ENCODE peak calls at places on chromosome 1, in nine cellular contexts. L is GM23248, C is fibroblast of pulmonary artery, U is GM12865, E is spleen, I is psoas muscle, D is adrenal gland, V is fibroblast of mammary gland, P is bronchial epithelial cell. O is an unnamed sample.

GRCh38 chr1:8351693-8352470 is 34.0 kb downstream of the SLC45A1 start:
- DNase-seq in V (no peak), C (no peak), I (peak; percentile 67), P (peak; percentile 78), D (no peak), E (no peak), L (peak; percentile 44), U (no peak), O (peak; percentile 24)

GRCh38 chr1:63674238-63674864 is 81.1 kb downstream of the PGM1 start:
- DNase-seq in L (peak; percentile 93), P (peak; percentile 86), U (peak; percentile 56), C (peak; percentile 91), D (peak; percentile 81), V (peak; percentile 97), I (peak; percentile 74), E (no peak), O (peak; percentile 84)

GRCh38 chr1:43205671-43206070 is 33.5 kb downstream of the CFAP57 start:
- DNase-seq in C (peak; percentile 31), L (peak; percentile 73), D (no peak), I (no peak), U (no peak), V (no peak), P (no peak), E (no peak), O (no peak)

GRCh38 chr1:7418442-7419080 is 352.5 kb upstream of the VAMP3 start:
- DNase-seq in P (no peak), D (peak; percentile 2), E (peak; percentile 44), U (no peak), I (no peak), L (no peak), V (no peak), C (no peak), O (peak; percentile 50)

GRCh38 chr1:56390934-56391731 is 188.2 kb downstream of the PLPP3 start:
- DNase-seq in E (no peak), U (no peak), D (no peak), P (no peak), L (no peak), V (no peak), C (no peak), I (no peak), O (no peak)

GRCh38 chr1:5637171-5637570 is 355.1 kb downstream of the NPHP4 start:
- DNase-seq in L (peak; percentile 9), P (peak; percentile 43), C (no peak), E (no peak), I (no peak), D (peak; percentile 61), V (peak; percentile 3), U (peak; percentile 21), O (no peak)

GRCh38 chr1:5664906-5665875 is 327.0 kb downstream of the NPHP4 start:
- DNase-seq in I (no peak), P (no peak), V (no peak), L (no peak), C (no peak), D (no peak), E (no peak), U (no peak), O (no peak)

GRCh38 chr1:205298191-205298994 is 23.2 kb downstream of the NUAK2 start:
- DNase-seq in P (peak; percentile 97), V (peak; percentile 95), I (no peak), D (no peak), C (peak; percentile 97), U (no peak), E (no peak), L (peak; percentile 98), O (no peak)

GRCh38 chr1:107963601-107964396 is 1.2 kb downstream of the VAV3 start:
- DNase-seq in U (peak; percentile 91), E (peak; percentile 89), D (no peak), I (peak; percentile 48), V (peak; percentile 20), C (peak; percentile 14), L (peak; percentile 57), P (peak; percentile 26), O (no peak)

GRCh38 chr1:69567847-69568434 is at the start of gene LRRC7:
- DNase-seq in P (no peak), E (peak; percentile 72), V (no peak), U (no peak), D (no peak), L (peak; percentile 31), C (no peak), I (peak; percentile 68), O (no peak)

GRCh38 chr1:198575715-198576641 is 35.5 kb upstream of the ATP6V1G3 start:
- DNase-seq in P (peak; percentile 78), E (no peak), V (peak; percentile 22), U (peak; percentile 9), D (no peak), C (no peak), L (peak; percentile 44), I (no peak), O (no peak)

GRCh38 chr1:65264197-65264929 is 45.0 kb upstream of the DNAJC6 start:
- DNase-seq in D (peak; percentile 41), E (no peak), L (peak; percentile 79), I (no peak), U (no peak), C (peak; percentile 62), P (peak; percentile 24), V (peak; percentile 63), O (no peak)

GRCh38 chr1:25572708-25573590 is 29.5 kb downstream of the LDLRAP1 start:
- DNase-seq in D (peak; percentile 82), C (peak; percentile 57), U (peak; percentile 67), P (peak; percentile 44), E (no peak), I (peak; percentile 77), L (peak; percentile 81), V (peak; percentile 50), O (no peak)

GRCh38 chr1:63665410-63665809 is 72.2 kb downstream of the PGM1 start:
- DNase-seq in U (no peak), C (no peak), E (no peak), I (no peak), P (no peak), D (no peak), L (no peak), V (no peak), O (no peak)

GRCh38 chr1:16165548-16165947 is 9.7 kb upstream of the EPHA2 start:
- DNase-seq in E (no peak), P (no peak), V (no peak), I (no peak), D (no peak), U (no peak), L (no peak), C (no peak), O (no peak)

DNA sequence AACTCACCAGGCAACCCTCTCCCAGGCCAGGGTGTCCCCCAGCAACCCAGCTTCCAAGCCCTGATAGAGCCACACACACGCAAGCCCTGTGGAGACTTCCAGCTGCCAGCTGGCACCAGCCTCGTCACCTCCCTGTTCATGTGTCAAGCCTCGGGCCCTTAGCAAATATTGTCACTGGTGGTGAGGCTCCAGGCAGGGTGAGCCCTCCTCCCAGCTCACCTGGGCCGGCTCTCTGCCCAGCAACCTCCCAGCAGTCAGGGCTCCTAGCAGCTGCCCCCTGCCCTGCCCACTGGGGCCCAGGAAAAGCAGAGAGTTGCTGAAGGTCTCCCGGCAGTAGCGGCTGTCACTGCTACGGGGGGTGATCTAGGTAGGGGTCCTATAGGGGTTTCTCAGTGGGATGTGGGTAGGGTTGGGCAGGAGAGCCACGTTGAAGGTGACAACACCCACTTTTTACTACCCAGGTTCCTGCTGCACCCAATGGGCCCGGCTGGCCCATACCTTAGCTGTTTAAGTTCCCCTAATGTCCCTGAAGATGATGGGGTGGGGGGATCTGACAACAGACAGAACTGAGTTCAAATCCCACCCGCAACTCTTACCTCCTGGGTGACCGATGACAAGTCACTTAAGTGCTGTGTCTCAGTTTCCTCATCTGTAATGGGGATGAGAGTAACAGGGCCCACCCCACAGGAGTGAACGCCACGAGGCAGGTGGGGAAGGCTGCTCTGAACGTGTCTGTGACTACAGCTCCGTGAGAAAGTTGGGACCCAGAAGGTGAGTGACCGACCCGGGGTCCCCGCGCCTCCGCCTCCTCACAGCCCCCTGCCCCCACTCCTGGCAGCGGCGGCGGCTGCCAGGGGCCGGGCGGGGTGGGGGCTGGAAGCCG is 678 bp downstream of the TTC39A start:
- DNase-seq in V (no peak), L (no peak), E (no peak), I (no peak), U (no peak), P (no peak), D (no peak), C (no peak), O (no peak)
- H3K4me3 ChIP-seq in V (no peak overlapping the region), L (no peak overlapping the region), E (no peak overlapping the region), I (peak overlapping the region; percentile 46), U (no peak overlapping the region), P (peak overlapping the region; percentile 40), D (no peak overlapping the region), C (no peak overlapping the region), O (peak overlapping the region; percentile 47)

DNA sequence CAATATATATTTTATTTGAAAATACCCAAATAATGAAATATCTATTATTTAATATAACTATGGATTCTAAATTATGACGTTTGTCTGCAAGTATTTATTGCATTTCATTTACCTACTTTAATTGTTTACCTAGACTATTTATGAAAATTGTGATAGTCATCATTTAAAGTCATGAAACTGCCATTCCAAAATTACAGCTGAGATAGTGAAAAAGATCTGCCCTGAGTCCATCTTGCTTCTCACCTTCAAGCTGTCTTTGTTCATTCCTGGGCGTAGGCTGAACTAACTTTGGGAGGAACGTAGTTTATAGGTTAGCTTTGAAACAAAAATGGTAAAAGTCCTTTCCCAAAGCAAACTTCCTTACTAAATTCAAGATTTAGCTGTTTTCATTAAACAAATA is 12.4 kb upstream of the HPDL start:
- DNase-seq in P (no peak), U (no peak), L (no peak), E (no peak), I (no peak), V (no peak), C (no peak), D (no peak), O (no peak)
- H3K4me3 ChIP-seq in P (no peak overlapping the region), U (no peak overlapping the region), L (no peak overlapping the region), E (no peak overlapping the region), I (no peak overlapping the region), V (no peak overlapping the region), C (no peak overlapping the region), D (no peak overlapping the region), O (no peak overlapping the region)

DNA sequence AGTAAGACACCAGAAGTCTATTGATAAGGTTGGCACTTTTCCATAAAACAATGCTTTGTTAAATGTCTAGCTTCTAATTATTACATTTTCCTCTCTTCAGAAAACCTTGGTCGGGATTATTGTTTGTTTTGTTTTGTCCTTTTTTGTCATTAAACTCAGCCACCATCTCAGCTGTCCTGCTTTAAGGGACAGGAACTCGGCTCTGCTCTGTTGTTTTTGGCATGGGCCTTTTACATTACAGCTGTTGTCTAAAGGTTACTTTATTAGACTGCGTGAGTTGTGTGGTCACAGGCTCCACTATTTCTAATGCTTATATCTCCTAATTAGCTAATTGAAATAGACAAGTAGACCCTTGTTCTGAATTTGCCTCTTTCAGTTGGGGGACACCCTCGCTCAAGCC is 1.5 kb downstream of the PALMD start:
- DNase-seq in L (no peak), P (peak; percentile 37), C (no peak), D (peak; percentile 38), E (no peak), I (no peak), U (no peak), V (no peak), O (no peak)
- H3K4me3 ChIP-seq in L (no peak overlapping the region), P (peak overlapping the region; percentile 57), C (peak overlapping the region; percentile 57), D (no peak overlapping the region), E (no peak overlapping the region), I (peak overlapping the region; percentile 72), U (no peak overlapping the region), V (no peak overlapping the region), O (no peak overlapping the region)

DNA sequence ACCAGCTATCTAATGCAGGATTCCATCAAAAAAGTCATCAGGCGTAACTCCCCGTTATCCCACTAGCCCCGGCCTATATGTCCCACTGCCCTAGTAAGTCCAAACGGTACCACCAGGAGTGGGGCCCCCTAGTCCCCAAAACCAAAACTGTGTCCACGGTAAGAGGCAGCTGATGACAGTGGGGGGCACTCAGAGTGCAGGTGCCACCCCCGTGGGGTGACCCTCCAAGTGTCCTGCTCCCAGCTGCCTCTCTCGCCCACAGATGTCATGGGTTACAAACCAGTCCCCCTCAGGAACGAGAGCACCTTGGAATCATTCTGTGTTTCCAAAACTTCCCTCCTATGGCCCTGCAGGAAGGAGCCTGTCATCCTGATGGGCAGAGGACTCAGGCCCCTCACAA is 10.9 kb upstream of the AURKAIP1 start:
- DNase-seq in V (no peak), I (no peak), L (no peak), U (no peak), E (no peak), P (no peak), D (no peak), C (no peak), O (no peak)
- H3K4me3 ChIP-seq in V (no peak overlapping the region), I (no peak overlapping the region), L (no peak overlapping the region), U (no peak overlapping the region), E (no peak overlapping the region), P (no peak overlapping the region), D (no peak overlapping the region), C (no peak overlapping the region), O (no peak overlapping the region)